ENCODE peak calls at places on chromosome 7, in ten cellular contexts. One of them, this sample, is unnamed.

GRCh38 chr7:90626011-90626410 is 29.9 kb downstream of the CDK14 start:
- DNase-seq in HFF-Myc: no peak
- DNase-seq in activated T-helper 9 cell treated with anti-CD3 and anti-CD28 coated beads, Interleukin-2, amount 50 U/mL, for 16 hours: no peak
- DNase-seq in ureter: no peak
- DNase-seq in body of pancreas: no peak
- DNase-seq in AG09309: no peak
- DNase-seq in COR-L47: no peak
- DNase-seq in AG08395: peak; percentile 36
- DNase-seq in stimulated activated CD4-positive, alpha-beta T cell treated with anti-CD3 and anti-CD28 coated beads, Interleukin-2, amount 100 ng/mL, for 48 hours: no peak
- DNase-seq in anterior cingulate cortex: no peak
- DNase-seq in this sample: no peak

GRCh38 chr7:106448992-106449859 is 164.4 kb upstream of the NAMPT start:
- DNase-seq in HFF-Myc: no peak
- DNase-seq in activated T-helper 9 cell treated with anti-CD3 and anti-CD28 coated beads, Interleukin-2, amount 50 U/mL, for 16 hours: no peak
- DNase-seq in ureter: no peak
- DNase-seq in body of pancreas: no peak
- DNase-seq in AG09309: no peak
- DNase-seq in COR-L47: no peak
- DNase-seq in AG08395: no peak
- DNase-seq in stimulated activated CD4-positive, alpha-beta T cell treated with anti-CD3 and anti-CD28 coated beads, Interleukin-2, amount 100 ng/mL, for 48 hours: no peak
- DNase-seq in anterior cingulate cortex: no peak
- DNase-seq in this sample: no peak

GRCh38 chr7:100563809-100564400 is 9.8 kb downstream of the SAP25 start:
- DNase-seq in HFF-Myc: no peak
- DNase-seq in activated T-helper 9 cell treated with anti-CD3 and anti-CD28 coated beads, Interleukin-2, amount 50 U/mL, for 16 hours: peak; percentile 70
- DNase-seq in ureter: peak; percentile 87
- DNase-seq in body of pancreas: peak; percentile 82
- DNase-seq in AG09309: peak; percentile 16
- DNase-seq in COR-L47: peak; percentile 41
- DNase-seq in AG08395: peak; percentile 90
- DNase-seq in stimulated activated CD4-positive, alpha-beta T cell treated with anti-CD3 and anti-CD28 coated beads, Interleukin-2, amount 100 ng/mL, for 48 hours: peak; percentile 86
- DNase-seq in anterior cingulate cortex: peak; percentile 9
- DNase-seq in this sample: peak; percentile 67

GRCh38 chr7:49229246-49229645 is 304.9 kb downstream of the CDC14C start:
- DNase-seq in HFF-Myc: no peak
- DNase-seq in activated T-helper 9 cell treated with anti-CD3 and anti-CD28 coated beads, Interleukin-2, amount 50 U/mL, for 16 hours: no peak
- DNase-seq in ureter: no peak
- DNase-seq in body of pancreas: no peak
- DNase-seq in AG09309: no peak
- DNase-seq in COR-L47: no peak
- DNase-seq in AG08395: no peak
- DNase-seq in stimulated activated CD4-positive, alpha-beta T cell treated with anti-CD3 and anti-CD28 coated beads, Interleukin-2, amount 100 ng/mL, for 48 hours: no peak
- DNase-seq in anterior cingulate cortex: no peak
- DNase-seq in this sample: no peak

GRCh38 chr7:25260862-25261454 is 32.7 kb upstream of the NPVF start:
- DNase-seq in HFF-Myc: peak; percentile 16
- DNase-seq in activated T-helper 9 cell treated with anti-CD3 and anti-CD28 coated beads, Interleukin-2, amount 50 U/mL, for 16 hours: no peak
- DNase-seq in ureter: no peak
- DNase-seq in body of pancreas: no peak
- DNase-seq in AG09309: peak; percentile 18
- DNase-seq in COR-L47: no peak
- DNase-seq in AG08395: peak; percentile 61
- DNase-seq in stimulated activated CD4-positive, alpha-beta T cell treated with anti-CD3 and anti-CD28 coated beads, Interleukin-2, amount 100 ng/mL, for 48 hours: no peak
- DNase-seq in anterior cingulate cortex: no peak
- DNase-seq in this sample: no peak

GRCh38 chr7:157570531-157571200 is 233.9 kb downstream of the DNAJB6 start:
- DNase-seq in HFF-Myc: no peak
- DNase-seq in activated T-helper 9 cell treated with anti-CD3 and anti-CD28 coated beads, Interleukin-2, amount 50 U/mL, for 16 hours: no peak
- DNase-seq in ureter: no peak
- DNase-seq in body of pancreas: no peak
- DNase-seq in AG09309: no peak
- DNase-seq in COR-L47: no peak
- DNase-seq in AG08395: no peak
- DNase-seq in stimulated activated CD4-positive, alpha-beta T cell treated with anti-CD3 and anti-CD28 coated beads, Interleukin-2, amount 100 ng/mL, for 48 hours: no peak
- DNase-seq in anterior cingulate cortex: no peak
- DNase-seq in this sample: no peak

GRCh38 chr7:41921453-41921912 is 218.6 kb upstream of the INHBA start:
- DNase-seq in HFF-Myc: peak; percentile 79
- DNase-seq in activated T-helper 9 cell treated with anti-CD3 and anti-CD28 coated beads, Interleukin-2, amount 50 U/mL, for 16 hours: no peak
- DNase-seq in ureter: no peak
- DNase-seq in body of pancreas: no peak
- DNase-seq in AG09309: peak; percentile 94
- DNase-seq in COR-L47: no peak
- DNase-seq in AG08395: peak; percentile 74
- DNase-seq in stimulated activated CD4-positive, alpha-beta T cell treated with anti-CD3 and anti-CD28 coated beads, Interleukin-2, amount 100 ng/mL, for 48 hours: no peak
- DNase-seq in anterior cingulate cortex: no peak
- DNase-seq in this sample: no peak

GRCh38 chr7:45938626-45939302 is 17.7 kb upstream of the IGFBP3 start:
- DNase-seq in HFF-Myc: no peak
- DNase-seq in activated T-helper 9 cell treated with anti-CD3 and anti-CD28 coated beads, Interleukin-2, amount 50 U/mL, for 16 hours: no peak
- DNase-seq in ureter: no peak
- DNase-seq in body of pancreas: no peak
- DNase-seq in AG09309: no peak
- DNase-seq in COR-L47: no peak
- DNase-seq in AG08395: no peak
- DNase-seq in stimulated activated CD4-positive, alpha-beta T cell treated with anti-CD3 and anti-CD28 coated beads, Interleukin-2, amount 100 ng/mL, for 48 hours: no peak
- DNase-seq in anterior cingulate cortex: no peak
- DNase-seq in this sample: no peak

GRCh38 chr7:148147438-148147837 is 443.1 kb upstream of the C7orf33 start:
- DNase-seq in HFF-Myc: no peak
- DNase-seq in activated T-helper 9 cell treated with anti-CD3 and anti-CD28 coated beads, Interleukin-2, amount 50 U/mL, for 16 hours: no peak
- DNase-seq in ureter: no peak
- DNase-seq in body of pancreas: no peak
- DNase-seq in AG09309: no peak
- DNase-seq in COR-L47: no peak
- DNase-seq in AG08395: no peak
- DNase-seq in stimulated activated CD4-positive, alpha-beta T cell treated with anti-CD3 and anti-CD28 coated beads, Interleukin-2, amount 100 ng/mL, for 48 hours: no peak
- DNase-seq in anterior cingulate cortex: no peak
- DNase-seq in this sample: no peak

GRCh38 chr7:43646603-43647313 is 63.9 kb downstream of the STK17A start:
- DNase-seq in HFF-Myc: no peak
- DNase-seq in activated T-helper 9 cell treated with anti-CD3 and anti-CD28 coated beads, Interleukin-2, amount 50 U/mL, for 16 hours: no peak
- DNase-seq in ureter: no peak
- DNase-seq in body of pancreas: no peak
- DNase-seq in AG09309: no peak
- DNase-seq in COR-L47: no peak
- DNase-seq in AG08395: peak; percentile 67
- DNase-seq in stimulated activated CD4-positive, alpha-beta T cell treated with anti-CD3 and anti-CD28 coated beads, Interleukin-2, amount 100 ng/mL, for 48 hours: no peak
- DNase-seq in anterior cingulate cortex: no peak
- DNase-seq in this sample: peak; percentile 39

GRCh38 chr7:79454325-79454960 is 976 bp upstream of the MAGI2 start:
- DNase-seq in HFF-Myc: no peak
- DNase-seq in activated T-helper 9 cell treated with anti-CD3 and anti-CD28 coated beads, Interleukin-2, amount 50 U/mL, for 16 hours: no peak
- DNase-seq in ureter: peak; percentile 43
- DNase-seq in body of pancreas: peak; percentile 17
- DNase-seq in AG09309: no peak
- DNase-seq in COR-L47: no peak
- DNase-seq in AG08395: peak; percentile 35
- DNase-seq in stimulated activated CD4-positive, alpha-beta T cell treated with anti-CD3 and anti-CD28 coated beads, Interleukin-2, amount 100 ng/mL, for 48 hours: no peak
- DNase-seq in anterior cingulate cortex: no peak
- DNase-seq in this sample: no peak

GRCh38 chr7:13778967-13779366 is 210.5 kb downstream of the ETV1 start:
- DNase-seq in HFF-Myc: no peak
- DNase-seq in activated T-helper 9 cell treated with anti-CD3 and anti-CD28 coated beads, Interleukin-2, amount 50 U/mL, for 16 hours: no peak
- DNase-seq in ureter: no peak
- DNase-seq in body of pancreas: no peak
- DNase-seq in AG09309: peak; percentile 25
- DNase-seq in COR-L47: no peak
- DNase-seq in AG08395: no peak
- DNase-seq in stimulated activated CD4-positive, alpha-beta T cell treated with anti-CD3 and anti-CD28 coated beads, Interleukin-2, amount 100 ng/mL, for 48 hours: no peak
- DNase-seq in anterior cingulate cortex: no peak
- DNase-seq in this sample: no peak

GRCh38 chr7:33517191-33517590 is 387.8 kb downstream of the BBS9 start:
- DNase-seq in HFF-Myc: no peak
- DNase-seq in activated T-helper 9 cell treated with anti-CD3 and anti-CD28 coated beads, Interleukin-2, amount 50 U/mL, for 16 hours: no peak
- DNase-seq in ureter: no peak
- DNase-seq in body of pancreas: no peak
- DNase-seq in AG09309: no peak
- DNase-seq in COR-L47: peak; percentile 25
- DNase-seq in AG08395: no peak
- DNase-seq in stimulated activated CD4-positive, alpha-beta T cell treated with anti-CD3 and anti-CD28 coated beads, Interleukin-2, amount 100 ng/mL, for 48 hours: no peak
- DNase-seq in anterior cingulate cortex: no peak
- DNase-seq in this sample: no peak